ENCODE peak calls at places on chromosomes 13 and 19, in six cellular contexts. One of them, this sample, is unnamed.

GRCh38 chr19:47066376-47067214 is 18.2 kb upstream of the TMEM160 start:
- DNase-seq in body of pancreas: no peak
- DNase-seq in heart left ventricle: no peak
- DNase-seq in adrenal gland: no peak
- DNase-seq in right lobe of liver: no peak
- DNase-seq in suprapubic skin: no peak
- DNase-seq in this sample: no peak

GRCh38 chr19:18401580-18402112 is 4.2 kb upstream of the LRRC25 start:
- DNase-seq in body of pancreas: peak; percentile 83
- DNase-seq in suprapubic skin: no peak
- DNase-seq in heart left ventricle: peak; percentile 72
- DNase-seq in right lobe of liver: peak; percentile 61
- DNase-seq in adrenal gland: peak; percentile 81
- DNase-seq in this sample: peak; percentile 81

GRCh38 chr19:2303209-2303798 is 4.7 kb downstream of the LINGO3 start:
- DNase-seq in right lobe of liver: no peak
- DNase-seq in body of pancreas: no peak
- DNase-seq in suprapubic skin: no peak
- DNase-seq in heart left ventricle: no peak
- DNase-seq in adrenal gland: no peak
- DNase-seq in this sample: no peak

GRCh38 chr19:18098891-18099622 is 1.5 kb downstream of the MAST3 start:
- DNase-seq in heart left ventricle: no peak
- DNase-seq in body of pancreas: no peak
- DNase-seq in suprapubic skin: no peak
- DNase-seq in adrenal gland: peak; percentile 16
- DNase-seq in right lobe of liver: no peak
- DNase-seq in this sample: peak; percentile 92

GRCh38 chr19:18646535-18647370 is 9.9 kb downstream of the KLHL26 start:
- DNase-seq in heart left ventricle: no peak
- DNase-seq in adrenal gland: no peak
- DNase-seq in body of pancreas: no peak
- DNase-seq in suprapubic skin: no peak
- DNase-seq in right lobe of liver: no peak
- DNase-seq in this sample: no peak

GRCh38 chr19:33469171-33470039 is 52.2 kb downstream of the PEPD start:
- DNase-seq in heart left ventricle: peak; percentile 12
- DNase-seq in right lobe of liver: no peak
- DNase-seq in suprapubic skin: peak; percentile 58
- DNase-seq in body of pancreas: no peak
- DNase-seq in adrenal gland: no peak
- DNase-seq in this sample: peak; percentile 36

GRCh38 chr19:8361921-8362793 is 1.8 kb upstream of the ANGPTL4 start:
- DNase-seq in right lobe of liver: peak; percentile 95
- DNase-seq in adrenal gland: peak; percentile 99
- DNase-seq in body of pancreas: peak; percentile 99
- DNase-seq in heart left ventricle: peak; percentile 93
- DNase-seq in suprapubic skin: peak; percentile 96
- DNase-seq in this sample: peak; percentile 93

GRCh38 chr13:102280366-102280765 is 121.5 kb downstream of the FGF14 start:
- DNase-seq in heart left ventricle: no peak
- DNase-seq in suprapubic skin: no peak
- DNase-seq in adrenal gland: no peak
- DNase-seq in body of pancreas: no peak
- DNase-seq in right lobe of liver: no peak
- DNase-seq in this sample: no peak

GRCh38 chr13:25771641-25772478 is 280.0 kb downstream of the SHISA2 start:
- DNase-seq in heart left ventricle: no peak
- DNase-seq in adrenal gland: no peak
- DNase-seq in body of pancreas: no peak
- DNase-seq in right lobe of liver: no peak
- DNase-seq in suprapubic skin: no peak
- DNase-seq in this sample: no peak

GRCh38 chr13:85223883-85224656 is 575.1 kb downstream of the SLITRK6 start:
- DNase-seq in right lobe of liver: no peak
- DNase-seq in suprapubic skin: no peak
- DNase-seq in heart left ventricle: no peak
- DNase-seq in adrenal gland: no peak
- DNase-seq in body of pancreas: no peak
- DNase-seq in this sample: no peak

GRCh38 chr13:48559638-48560320 is 26.9 kb upstream of the RCBTB2 start:
- DNase-seq in body of pancreas: no peak
- DNase-seq in adrenal gland: no peak
- DNase-seq in suprapubic skin: no peak
- DNase-seq in right lobe of liver: no peak
- DNase-seq in heart left ventricle: no peak
- DNase-seq in this sample: no peak

GRCh38 chr19:3275583-3276340 is 51.3 kb downstream of the CELF5 start:
- DNase-seq in right lobe of liver: peak; percentile 79
- DNase-seq in adrenal gland: peak; percentile 61
- DNase-seq in body of pancreas: peak; percentile 80
- DNase-seq in heart left ventricle: peak; percentile 39
- DNase-seq in suprapubic skin: no peak
- DNase-seq in this sample: peak; percentile 92

GRCh38 chr13:112056284-112056727 is 10.6 kb upstream of the SOX1 start:
- DNase-seq in heart left ventricle: no peak
- DNase-seq in right lobe of liver: no peak
- DNase-seq in adrenal gland: no peak
- DNase-seq in body of pancreas: no peak
- DNase-seq in suprapubic skin: peak; percentile 41
- DNase-seq in this sample: no peak

GRCh38 chr13:112740502-112741131 is 50.8 kb downstream of the ATP11A start:
- DNase-seq in suprapubic skin: peak; percentile 83
- DNase-seq in heart left ventricle: peak; percentile 87
- DNase-seq in adrenal gland: peak; percentile 54
- DNase-seq in body of pancreas: peak; percentile 62
- DNase-seq in right lobe of liver: peak; percentile 71
- DNase-seq in this sample: no peak

GRCh38 chr13:50012396-50013169 is 2.7 kb upstream of the KCNRG start:
- DNase-seq in right lobe of liver: no peak
- DNase-seq in suprapubic skin: no peak
- DNase-seq in body of pancreas: no peak
- DNase-seq in heart left ventricle: no peak
- DNase-seq in adrenal gland: no peak
- DNase-seq in this sample: no peak

GRCh38 chr19:17031741-17032140 is 5.1 kb upstream of the CPAMD8 start:
- DNase-seq in body of pancreas: no peak
- DNase-seq in heart left ventricle: no peak
- DNase-seq in right lobe of liver: no peak
- DNase-seq in adrenal gland: no peak
- DNase-seq in suprapubic skin: no peak
- DNase-seq in this sample: no peak

GRCh38 chr19:28466107-28467045 is 746.6 kb downstream of the UQCRFS1 start:
- DNase-seq in body of pancreas: peak; percentile 77
- DNase-seq in suprapubic skin: no peak
- DNase-seq in right lobe of liver: peak; percentile 70
- DNase-seq in heart left ventricle: peak; percentile 51
- DNase-seq in adrenal gland: peak; percentile 64
- DNase-seq in this sample: peak; percentile 29

GRCh38 chr19:45245334-45245787 is at the start of gene EXOC3L2:
- DNase-seq in right lobe of liver: peak; percentile 50
- DNase-seq in suprapubic skin: no peak
- DNase-seq in adrenal gland: peak; percentile 42
- DNase-seq in heart left ventricle: peak; percentile 60
- DNase-seq in body of pancreas: no peak
- DNase-seq in this sample: no peak

GRCh38 chr19:48926909-48927308 is 6.6 kb upstream of the DHDH start:
- DNase-seq in suprapubic skin: no peak
- DNase-seq in right lobe of liver: no peak
- DNase-seq in adrenal gland: peak; percentile 88
- DNase-seq in body of pancreas: peak; percentile 75
- DNase-seq in heart left ventricle: no peak
- DNase-seq in this sample: no peak

GRCh38 chr19:4467835-4468234 is 4.3 kb upstream of the HDGFL2 start:
- DNase-seq in heart left ventricle: no peak
- DNase-seq in right lobe of liver: no peak
- DNase-seq in body of pancreas: no peak
- DNase-seq in suprapubic skin: no peak
- DNase-seq in adrenal gland: no peak
- DNase-seq in this sample: no peak

GRCh38 chr19:30161770-30162169 is 210.4 kb upstream of the ZNF536 start:
- DNase-seq in right lobe of liver: no peak
- DNase-seq in body of pancreas: no peak
- DNase-seq in heart left ventricle: no peak
- DNase-seq in suprapubic skin: peak; percentile 48
- DNase-seq in adrenal gland: no peak
- DNase-seq in this sample: no peak

GRCh38 chr19:16428372-16429036 is 43.3 kb downstream of the EPS15L1 start:
- DNase-seq in adrenal gland: no peak
- DNase-seq in right lobe of liver: no peak
- DNase-seq in heart left ventricle: no peak
- DNase-seq in body of pancreas: no peak
- DNase-seq in suprapubic skin: no peak
- DNase-seq in this sample: no peak

GRCh38 chr13:113916330-113916815 is 52.5 kb upstream of the GAS6 start:
- DNase-seq in suprapubic skin: peak; percentile 44
- DNase-seq in heart left ventricle: no peak
- DNase-seq in adrenal gland: no peak
- DNase-seq in body of pancreas: no peak
- DNase-seq in right lobe of liver: no peak
- DNase-seq in this sample: no peak

GRCh38 chr19:52270266-52270885 is 989 bp downstream of the ZNF766 start:
- DNase-seq in heart left ventricle: peak; percentile 19
- DNase-seq in body of pancreas: peak; percentile 3
- DNase-seq in adrenal gland: peak; percentile 32
- DNase-seq in right lobe of liver: peak; percentile 27
- DNase-seq in suprapubic skin: no peak
- DNase-seq in this sample: no peak

GRCh38 chr19:35352448-35353304 is 5.0 kb downstream of the FFAR1 start:
- DNase-seq in adrenal gland: peak; percentile 79
- DNase-seq in suprapubic skin: no peak
- DNase-seq in right lobe of liver: peak; percentile 64
- DNase-seq in body of pancreas: peak; percentile 73
- DNase-seq in heart left ventricle: peak; percentile 68
- DNase-seq in this sample: peak; percentile 66

GRCh38 chr19:41195675-41196497 is 2.9 kb downstream of the CYP2S1 start:
- DNase-seq in suprapubic skin: no peak
- DNase-seq in heart left ventricle: no peak
- DNase-seq in right lobe of liver: no peak
- DNase-seq in body of pancreas: peak; percentile 28
- DNase-seq in adrenal gland: no peak
- DNase-seq in this sample: no peak

GRCh38 chr19:507286-508203 is at the start of gene TPGS1:
- DNase-seq in adrenal gland: no peak
- DNase-seq in body of pancreas: peak; percentile 69
- DNase-seq in heart left ventricle: peak; percentile 85
- DNase-seq in right lobe of liver: peak; percentile 94
- DNase-seq in suprapubic skin: no peak
- DNase-seq in this sample: peak; percentile 88

GRCh38 chr19:510606-511100 is 3.4 kb downstream of the TPGS1 start:
- DNase-seq in right lobe of liver: peak; percentile 80
- DNase-seq in body of pancreas: peak; percentile 78
- DNase-seq in heart left ventricle: peak; percentile 71
- DNase-seq in suprapubic skin: no peak
- DNase-seq in adrenal gland: peak; percentile 86
- DNase-seq in this sample: peak; percentile 92

GRCh38 chr19:511101-511841 is 4.0 kb downstream of the TPGS1 start:
- DNase-seq in adrenal gland: peak; percentile 13
- DNase-seq in suprapubic skin: no peak
- DNase-seq in heart left ventricle: peak; percentile 77
- DNase-seq in body of pancreas: peak; percentile 52
- DNase-seq in right lobe of liver: no peak
- DNase-seq in this sample: peak; percentile 75

GRCh38 chr19:506404-507285 is 652 bp upstream of the TPGS1 start:
- DNase-seq in heart left ventricle: peak; percentile 99
- DNase-seq in right lobe of liver: peak; percentile 98
- DNase-seq in suprapubic skin: peak; percentile 98
- DNase-seq in adrenal gland: peak; percentile 100
- DNase-seq in body of pancreas: peak; percentile 100
- DNase-seq in this sample: peak; percentile 99

GRCh38 chr19:508204-509150 is 1.2 kb downstream of the TPGS1 start:
- DNase-seq in suprapubic skin: no peak
- DNase-seq in right lobe of liver: no peak
- DNase-seq in adrenal gland: peak; percentile 27
- DNase-seq in body of pancreas: no peak
- DNase-seq in heart left ventricle: no peak
- DNase-seq in this sample: no peak
- H3K27ac ChIP-seq in suprapubic skin: no peak overlapping the region
- H3K27ac ChIP-seq in right lobe of liver: no peak overlapping the region
- H3K27ac ChIP-seq in adrenal gland: no peak overlapping the region
- H3K27ac ChIP-seq in body of pancreas: no peak overlapping the region
- H3K27ac ChIP-seq in heart left ventricle: peak overlapping the region; percentile 92
- H3K27ac ChIP-seq in this sample: peak overlapping the region; percentile 94

GRCh38 chr13:99969368-99969933 is 2.1 kb downstream of the ZIC5 start:
- DNase-seq in right lobe of liver: no peak
- DNase-seq in adrenal gland: no peak
- DNase-seq in heart left ventricle: no peak
- DNase-seq in body of pancreas: no peak
- DNase-seq in suprapubic skin: no peak
- DNase-seq in this sample: no peak
- H3K9me3 ChIP-seq in right lobe of liver: no peaks in the 10 kb centered on the region
- H3K9me3 ChIP-seq in adrenal gland: no peaks in the 10 kb centered on the region
- H3K9me3 ChIP-seq in heart left ventricle: no peaks in the 10 kb centered on the region
- H3K9me3 ChIP-seq in body of pancreas: no peaks in the 10 kb centered on the region
- H3K9me3 ChIP-seq in suprapubic skin: no peaks in the 10 kb centered on the region
- H3K9me3 ChIP-seq in this sample: no peaks in the 10 kb centered on the region

DNA sequence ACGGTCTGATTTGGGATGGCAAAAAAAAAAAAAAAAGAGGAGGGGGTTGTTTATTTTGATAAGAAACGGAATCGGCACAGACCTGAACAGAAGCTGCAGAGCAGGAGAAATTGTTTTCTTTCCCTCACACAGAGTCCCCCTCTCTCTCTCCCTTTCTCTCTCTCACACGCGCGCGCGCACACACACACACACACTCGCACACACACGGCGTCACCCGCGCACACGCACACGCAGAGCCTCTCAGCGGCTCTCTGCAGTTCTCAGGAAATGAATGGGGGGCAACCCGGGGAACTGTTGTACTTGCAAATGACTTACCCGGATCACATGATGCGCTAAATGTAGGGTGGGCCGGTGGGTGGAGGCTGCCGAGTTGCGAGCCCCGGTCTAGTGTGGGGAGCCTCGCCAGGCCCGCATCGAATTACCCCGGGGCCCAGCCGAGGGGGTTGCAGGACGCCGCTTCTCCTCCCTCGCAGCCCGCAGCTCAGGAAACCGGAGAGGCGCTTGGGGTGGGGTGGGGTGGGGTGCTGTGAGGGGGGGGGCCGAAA is 475 bp downstream of the KLF12 start:
- DNase-seq in body of pancreas: peak; percentile 79
- DNase-seq in adrenal gland: peak; percentile 78
- DNase-seq in suprapubic skin: peak; percentile 89
- DNase-seq in heart left ventricle: peak; percentile 89
- DNase-seq in right lobe of liver: peak; percentile 61
- DNase-seq in this sample: peak; percentile 95
- TF ChIP-seq POLR2A in body of pancreas: peak; percentile 66
- TF ChIP-seq POLR2A in adrenal gland: peak; percentile 6
- TF ChIP-seq POLR2A in suprapubic skin: no peak
- TF ChIP-seq POLR2A in heart left ventricle: peak; percentile 25
- TF ChIP-seq POLR2A in right lobe of liver: peak; percentile 30
- TF ChIP-seq POLR2A in this sample: peak; percentile 52

DNA sequence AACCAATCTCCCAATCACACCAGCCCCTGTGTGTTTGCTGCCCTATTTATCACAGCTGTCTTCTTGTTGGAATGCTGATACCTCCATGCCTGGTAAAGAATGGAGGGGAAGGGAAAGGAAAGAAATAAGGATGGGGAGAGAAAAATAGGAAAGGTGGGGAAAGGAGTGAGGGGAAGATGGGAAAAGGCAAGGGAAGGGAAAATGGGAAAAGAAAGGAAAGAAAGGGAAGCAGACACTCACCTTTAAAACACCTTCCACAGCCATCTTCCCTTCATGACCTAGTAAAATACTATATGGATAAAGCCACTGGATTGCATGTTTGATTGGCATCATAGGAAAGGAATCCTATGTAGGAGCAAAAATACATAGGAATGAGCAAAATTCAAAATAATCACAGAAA is 77.8 kb downstream of the VWA8 start:
- DNase-seq in adrenal gland: no peak
- DNase-seq in suprapubic skin: no peak
- DNase-seq in heart left ventricle: no peak
- DNase-seq in right lobe of liver: no peak
- DNase-seq in body of pancreas: no peak
- DNase-seq in this sample: no peak
- H3K27ac ChIP-seq in adrenal gland: no peak overlapping the region
- H3K27ac ChIP-seq in suprapubic skin: no peak overlapping the region
- H3K27ac ChIP-seq in heart left ventricle: no peak overlapping the region
- H3K27ac ChIP-seq in right lobe of liver: no peak overlapping the region
- H3K27ac ChIP-seq in body of pancreas: no peak overlapping the region
- H3K27ac ChIP-seq in this sample: no peak overlapping the region